ENCODE peak calls at places on chromosome X, in six cellular contexts. K is prostate gland, I is MM.1S, O is breast epithelium, E is HepG2, V is thoracic aorta. R is an unnamed sample.

GRCh38 chrX:78331708-78332107 is 4.3 kb upstream of the CYSLTR1 start:
- DNase-seq in K (no peak), I (no peak), O (no peak), E (no peak), V (no peak), R (no peak)

GRCh38 chrX:102712967-102713677 is 874 bp downstream of the GPRASP2 start:
- DNase-seq in K (peak), I (no peak), O (peak), E (no peak), V (no peak), R (peak)

GRCh38 chrX:153944140-153944799 is at the start of gene RENBP:
- DNase-seq in K (no peak), I (peak), O (no peak), E (no peak), V (no peak), R (peak)

GRCh38 chrX:150693782-150694574 is 782 bp downstream of the MTMR1 start:
- DNase-seq in K (peak), I (peak), O (peak), E (peak), V (no peak), R (peak)

GRCh38 chrX:47613082-47613481 is 6.6 kb downstream of the SYN1 start:
- DNase-seq in K (no peak), I (no peak), O (no peak), E (no peak), V (no peak), R (no peak)

GRCh38 chrX:3448563-3448962 is 102.1 kb upstream of the MXRA5 start:
- DNase-seq in K (no peak), I (no peak), O (no peak), E (no peak), V (no peak), R (no peak)

GRCh38 chrX:70030242-70030823 is 19.4 kb downstream of the AWAT2 start:
- DNase-seq in K (peak), I (peak), O (no peak), E (peak), V (no peak), R (peak)

GRCh38 chrX:108224727-108225455 is 133.3 kb downstream of the ATG4A start:
- DNase-seq in K (peak), I (peak), O (no peak), E (peak), V (no peak), R (peak)

GRCh38 chrX:129980043-129980442 is 2.4 kb upstream of the BCORL1 start:
- DNase-seq in K (no peak), I (no peak), O (no peak), E (no peak), V (no peak), R (peak)

GRCh38 chrX:101287402-101287801 is 3.7 kb downstream of the TAF7L start:
- DNase-seq in K (no peak), I (peak), O (no peak), E (peak), V (no peak), R (peak)

GRCh38 chrX:136861877-136862276 is 18.6 kb downstream of the RBMX start:
- DNase-seq in K (no peak), I (no peak), O (no peak), E (no peak), V (no peak), R (no peak)

GRCh38 chrX:154403858-154404257 is 5.2 kb downstream of the DNASE1L1 start:
- DNase-seq in K (no peak), I (no peak), O (no peak), E (no peak), V (no peak), R (no peak)

GRCh38 chrX:140273921-140274320 is 230.9 kb downstream of the SOX3 start:
- DNase-seq in K (no peak), I (no peak), O (no peak), E (no peak), V (no peak), R (no peak)

GRCh38 chrX:54999717-55000598 is at the start of gene APEX2:
- DNase-seq in K (peak), I (peak), O (peak), E (peak), V (peak), R (peak)

DNA sequence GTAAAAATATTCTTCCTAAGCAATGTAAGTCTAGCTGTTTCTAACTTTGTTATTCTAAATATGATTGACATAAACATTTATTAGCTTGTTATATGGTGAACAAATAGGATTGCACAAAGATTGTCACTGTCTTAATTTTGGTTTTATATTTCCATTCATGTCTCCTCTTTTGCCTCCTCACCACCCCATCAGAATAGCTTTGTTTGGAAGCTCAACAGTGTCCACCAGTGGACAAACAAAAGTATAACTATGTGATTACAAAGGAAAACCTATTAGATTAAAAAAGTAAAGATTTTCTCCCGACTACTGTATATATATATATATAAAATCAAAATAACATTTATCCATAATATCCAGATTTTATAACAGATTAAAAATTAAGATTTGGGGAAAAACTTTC is 468.2 kb downstream of the ZIC3 start:
- DNase-seq in K (no peak), I (no peak), O (no peak), E (no peak), V (no peak), R (no peak)
- TF ChIP-seq CTCF in K (no peak), I (peak), O (no peak), E (no peak), V (no peak), R (peak)

DNA sequence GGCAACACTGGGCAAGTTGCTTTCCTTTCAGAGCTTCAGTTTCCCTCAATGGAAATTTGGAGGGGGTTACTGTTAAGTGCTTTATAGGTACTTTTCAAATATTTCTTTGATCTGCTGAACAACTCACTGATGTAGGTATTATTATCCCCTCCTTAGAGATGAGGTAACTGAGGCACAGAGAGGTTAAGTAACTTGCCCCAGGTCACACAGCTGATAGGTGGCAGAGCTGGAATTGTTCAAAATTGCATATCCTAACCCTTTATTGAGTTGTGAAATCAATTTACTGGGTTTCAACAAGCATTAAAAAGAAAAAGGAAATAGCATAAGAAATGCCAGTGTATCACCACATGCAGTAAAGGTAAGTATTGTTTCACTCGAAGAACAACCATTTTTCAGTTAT is 6.6 kb downstream of the PPP1R3F start:
- DNase-seq in K (no peak), I (no peak), O (no peak), E (no peak), V (no peak), R (no peak)
- H3K4me3 ChIP-seq in K (no peak), I (no peak), O (no peak), E (no peak), V (no peak), R (no peak)

GRCh38 chrX:133726211-133726630 is 259.2 kb downstream of the GPC3 start:
- DNase-seq in K (no peak), I (no peak), O (no peak), E (peak), V (no peak), R (peak)
- TF ChIP-seq CTCF in K (no peak), I (no peak), O (no peak), E (no peak), V (no peak), R (no peak)

GRCh38 chrX:111645607-111646006 is 35.4 kb upstream of the ALG13 start:
- DNase-seq in K (no peak), I (no peak), O (no peak), E (no peak), V (no peak), R (no peak)

GRCh38 chrX:111649641-111650040 is 31.3 kb upstream of the ALG13 start:
- DNase-seq in K (no peak), I (no peak), O (no peak), E (no peak), V (no peak), R (no peak)

GRCh38 chrX:111652719-111653118 is 28.3 kb upstream of the ALG13 start:
- DNase-seq in K (no peak), I (no peak), O (no peak), E (no peak), V (no peak), R (peak)

GRCh38 chrX:111646515-111646914 is 34.5 kb upstream of the ALG13 start:
- DNase-seq in K (no peak), I (no peak), O (no peak), E (no peak), V (no peak), R (peak)

DNA sequence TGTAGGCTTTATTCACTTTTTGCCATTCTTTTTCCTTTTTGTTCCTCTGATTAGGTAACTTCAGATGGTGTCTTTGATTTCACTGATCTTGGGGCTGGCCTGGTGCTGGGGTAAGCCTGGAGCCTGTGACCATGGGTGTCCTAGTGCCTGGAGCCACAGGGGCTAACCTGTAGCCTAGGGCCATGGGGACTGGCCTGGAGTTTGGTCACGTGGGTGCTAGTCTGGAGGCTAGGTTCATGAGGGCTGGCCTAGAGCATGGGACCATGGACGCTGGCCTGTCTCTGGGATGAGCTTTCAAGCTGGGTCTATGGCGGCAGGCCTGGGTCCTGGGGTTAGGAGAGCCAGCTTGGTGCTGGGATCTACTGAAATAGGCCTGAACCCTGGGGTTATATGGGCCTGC is 32.2 kb upstream of the ALG13 start:
- DNase-seq in K (no peak), I (no peak), O (no peak), E (no peak), V (no peak), R (no peak)
- H3K4me3 ChIP-seq in K (no peak), I (no peak), O (no peak), E (no peak), V (no peak), R (no peak)

DNA sequence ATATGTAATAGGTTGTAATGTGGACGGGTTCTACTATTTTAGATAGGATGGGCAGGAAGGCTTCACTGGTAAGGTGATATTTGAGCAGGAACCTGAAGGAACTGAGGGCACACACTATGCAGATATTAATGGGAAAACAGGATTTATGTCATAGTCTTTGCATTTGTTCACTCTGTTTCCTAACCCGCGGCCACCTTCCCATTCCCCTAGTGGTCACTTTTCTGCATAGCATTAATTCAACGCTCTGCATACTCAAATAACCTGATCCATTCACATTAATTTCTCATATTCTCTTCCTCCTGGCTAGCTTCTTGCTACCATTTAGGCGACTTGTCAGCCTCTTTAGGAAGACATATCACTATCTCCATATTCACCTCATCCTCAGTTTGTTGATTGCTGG is 61.5 kb downstream of the GSPT2 start:
- DNase-seq in K (no peak), I (no peak), O (no peak), E (no peak), V (no peak), R (no peak)
- TF ChIP-seq CTCF in K (no peak), I (no peak), O (no peak), E (no peak), V (no peak), R (no peak)

DNA sequence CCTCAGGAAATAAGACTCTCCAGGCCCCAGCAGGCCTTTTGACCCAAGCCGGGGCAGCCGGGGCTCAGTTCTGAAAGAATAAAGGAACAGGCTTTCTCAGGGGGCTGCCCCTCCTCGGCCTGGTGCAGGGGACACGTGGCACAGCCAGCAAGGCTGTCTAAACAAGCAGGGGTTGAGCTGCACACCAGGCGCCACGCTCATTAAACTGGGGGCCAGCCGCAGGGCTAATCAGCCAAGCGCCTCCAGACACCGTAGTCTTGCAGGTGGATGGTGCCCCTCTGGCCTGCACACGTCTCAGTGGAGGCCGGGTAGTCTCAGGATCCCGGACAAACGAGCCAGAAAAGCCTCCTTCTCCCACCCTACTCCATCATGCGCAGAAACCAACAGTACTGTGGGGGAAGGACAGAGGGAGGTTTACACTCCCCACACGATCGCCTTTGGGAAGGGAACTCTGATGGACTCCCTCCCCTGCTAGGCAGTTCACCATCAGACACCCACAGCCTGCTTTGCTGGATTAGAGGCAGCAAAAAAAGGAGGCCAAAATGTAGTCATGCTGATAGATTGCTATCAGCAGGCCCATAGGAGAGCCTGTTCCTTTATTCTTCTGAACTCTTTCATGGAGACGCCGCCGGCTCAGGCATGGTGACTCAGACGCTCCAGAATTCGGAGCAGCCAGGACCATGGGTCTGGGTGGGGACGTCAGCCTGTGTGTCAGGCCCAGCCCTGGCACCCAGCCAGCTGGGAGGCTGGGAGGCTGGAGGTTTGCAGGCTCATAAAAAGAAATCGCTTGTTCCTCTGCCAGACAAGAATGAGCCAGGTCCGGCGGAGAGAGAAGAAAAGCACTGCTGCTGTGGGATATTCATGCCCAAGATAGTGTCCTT is 342.4 kb downstream of the BCOR start:
- DNase-seq in K (peak), I (no peak), O (peak), E (peak), V (peak), R (peak)
- H3K4me3 ChIP-seq in K (no peak), I (no peak), O (no peak), E (no peak), V (no peak), R (no peak)

DNA sequence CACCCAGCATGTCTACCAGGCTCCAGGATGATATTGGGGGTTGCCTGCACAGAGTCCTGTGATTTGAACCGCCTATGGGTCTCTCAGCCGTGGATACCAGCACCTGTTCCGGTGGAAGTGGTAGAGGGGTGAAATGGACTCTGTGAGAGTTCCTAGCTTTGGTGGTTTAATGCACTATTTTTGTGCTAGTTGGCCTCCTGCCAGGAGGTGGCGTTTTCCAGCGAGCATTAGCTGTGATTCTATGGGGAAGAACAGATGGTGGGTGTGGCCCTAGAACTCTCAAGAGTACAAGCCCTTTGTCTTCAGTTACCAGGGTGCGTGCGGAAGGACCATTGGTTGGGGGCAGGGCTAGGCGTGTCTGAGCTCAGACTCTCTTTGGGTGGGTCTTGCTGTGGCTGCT is 316.9 kb upstream of the AMOT start:
- DNase-seq in K (no peak), I (no peak), O (no peak), E (no peak), V (no peak), R (no peak)
- TF ChIP-seq CTCF in K (no peak), I (no peak), O (no peak), E (peak), V (no peak), R (no peak)

GRCh38 chrX:53895270-53895669 is 149.0 kb downstream of the PHF8 start:
- DNase-seq in K (no peak), I (no peak), O (no peak), E (no peak), V (no peak), R (no peak)

GRCh38 chrX:53900623-53901022 is 143.7 kb downstream of the PHF8 start:
- DNase-seq in K (no peak), I (no peak), O (no peak), E (no peak), V (no peak), R (no peak)
- H3K4me3 ChIP-seq in K (no peak), I (no peak), O (no peak), E (no peak), V (no peak), R (no peak)

R was measured in hepatocyte.